ENCODE peak calls at places on chromosomes 13 and 19, in five cellular contexts. U is right lobe of liver, N is pancreas, K is BE2C, V is adipocyte. Z is an unnamed sample. For H3K36me3, the result is how much of the 10 kb centered on the place peaks cover.

GRCh38 chr19:35347930-35348298 is 212 bp downstream of the FFAR1 start:
- DNase-seq in K (no peak), N (no peak), U (no peak), V (no peak), Z (no peak)

GRCh38 chr13:53848546-53848945 is 819.9 kb downstream of the OLFM4 start:
- DNase-seq in V (no peak), N (no peak), K (no peak), U (no peak), Z (no peak)

GRCh38 chr13:84352946-84353345 is 470.7 kb upstream of the SLITRK1 start:
- DNase-seq in V (peak), K (no peak), N (no peak), U (no peak), Z (no peak)

GRCh38 chr13:23966691-23967615 is 69.7 kb upstream of the C1QTNF9B start:
- DNase-seq in K (no peak), N (no peak), U (no peak), V (peak), Z (no peak)

GRCh38 chr19:17411801-17412200 is 6.4 kb upstream of the BST2 start:
- DNase-seq in U (no peak), K (no peak), V (no peak), N (no peak), Z (no peak)

GRCh38 chr19:5205388-5205787 is 135.2 kb downstream of the PTPRS start:
- DNase-seq in K (no peak), V (no peak), N (no peak), U (no peak), Z (no peak)

GRCh38 chr19:27905074-27905473 is 1307.9 kb downstream of the UQCRFS1 start:
- DNase-seq in V (no peak), K (no peak), U (no peak), N (no peak), Z (no peak)

GRCh38 chr19:15629003-15629880 is 11.5 kb upstream of the CYP4F3 start:
- DNase-seq in U (peak), K (peak), V (peak), N (peak), Z (peak)

GRCh38 chr19:12800873-12801465 is 631 bp downstream of the PRDX2 start:
- DNase-seq in U (peak), N (peak), V (peak), K (no peak), Z (peak)

GRCh38 chr13:114313061-114313860 is 1.0 kb upstream of the CHAMP1 start:
- DNase-seq in U (peak), K (no peak), V (no peak), N (no peak), Z (no peak)

GRCh38 chr13:33009019-33009418 is 7.2 kb upstream of the KL start:
- DNase-seq in N (no peak), K (no peak), U (no peak), V (peak), Z (no peak)

GRCh38 chr13:107210216-107211010 is 642.5 kb upstream of the ARGLU1 start:
- DNase-seq in K (no peak), U (no peak), V (peak), N (no peak), Z (no peak)

GRCh38 chr13:26629260-26629659 is 71.8 kb downstream of the WASF3 start:
- DNase-seq in V (no peak), K (peak), U (no peak), N (no peak), Z (no peak)

GRCh38 chr19:6034512-6034911 is 56.6 kb upstream of the RANBP3 start:
- DNase-seq in V (no peak), N (no peak), K (no peak), U (no peak), Z (no peak)

GRCh38 chr19:2569596-2570465 is 93.9 kb downstream of the GADD45B start:
- DNase-seq in U (no peak), K (no peak), N (no peak), V (no peak), Z (peak)

GRCh38 chr13:34290661-34291060 is 472.7 kb downstream of the RFC3 start:
- DNase-seq in N (no peak), V (no peak), U (no peak), K (no peak), Z (no peak)

GRCh38 chr13:92407858-92408257 is 818.7 kb upstream of the GPC6 start:
- DNase-seq in U (no peak), N (no peak), K (no peak), V (no peak), Z (no peak)

GRCh38 chr13:30881931-30882899 is 23.9 kb upstream of the MEDAG start:
- DNase-seq in N (no peak), K (no peak), U (no peak), V (no peak), Z (no peak)

GRCh38 chr19:33767898-33768413 is 28.7 kb upstream of the KCTD15 start:
- DNase-seq in K (no peak), N (no peak), V (peak), U (no peak), Z (no peak)

GRCh38 chr13:90803210-90803609 is 544.3 kb upstream of the MIR17HG start:
- DNase-seq in U (no peak), K (no peak), N (no peak), V (no peak), Z (no peak)

GRCh38 chr13:59343993-59344780 is 819.5 kb downstream of the DIAPH3 start:
- DNase-seq in K (peak), N (peak), U (no peak), V (no peak), Z (no peak)

GRCh38 chr13:99421758-99422555 is 79.3 kb upstream of the TM9SF2 start:
- DNase-seq in N (no peak), V (no peak), U (no peak), K (no peak), Z (no peak)

GRCh38 chr13:75480691-75481175 is 1.2 kb downstream of the TBC1D4 start:
- DNase-seq in U (peak), N (peak), V (peak), K (peak), Z (peak)

GRCh38 chr13:79869326-79869725 is 388.4 kb downstream of the NDFIP2 start:
- DNase-seq in K (no peak), V (no peak), N (peak), U (no peak), Z (no peak)

GRCh38 chr13:31431722-31432137 is 232.0 kb downstream of the B3GLCT start:
- DNase-seq in K (peak), N (no peak), V (peak), U (peak), Z (no peak)

GRCh38 chr19:38725469-38726283 is 18.6 kb downstream of the CAPN12 start:
- DNase-seq in U (no peak), V (no peak), K (no peak), N (no peak), Z (no peak)
- H3K36me3 ChIP-seq in U (under half), V (half or more), K (half or more), N (under half), Z (under half)

GRCh38 chr13:42055500-42056085 is 7.1 kb downstream of the DGKH start:
- DNase-seq in N (no peak), K (no peak), V (no peak), U (no peak), Z (no peak)
- H3K36me3 ChIP-seq in N (under half), K (under half), V (under half), U (under half), Z (under half)

GRCh38 chr19:41307954-41308449 is 2.0 kb upstream of the CCDC97 start:
- DNase-seq in N (no peak), K (no peak), V (no peak), U (no peak), Z (no peak)
- H3K36me3 ChIP-seq in N (under half), K (under half), V (half or more), U (under half), Z (under half)

GRCh38 chr19:1104452-1105216 is 840 bp downstream of the GPX4 start:
- DNase-seq in V (peak), N (peak), U (peak), K (peak), Z (peak)

GRCh38 chr19:1106841-1107654 is 3.3 kb downstream of the GPX4 start:
- DNase-seq in V (peak), K (no peak), U (no peak), N (no peak), Z (peak)

GRCh38 chr19:1107655-1108261 is 4.0 kb downstream of the GPX4 start:
- DNase-seq in N (no peak), K (no peak), V (peak), U (no peak), Z (no peak)

GRCh38 chr19:1105217-1105872 is 1.6 kb downstream of the GPX4 start:
- DNase-seq in K (no peak), V (peak), N (no peak), U (no peak), Z (no peak)

GRCh38 chr19:1105873-1106840 is 2.4 kb downstream of the GPX4 start:
- DNase-seq in U (no peak), V (peak), N (no peak), K (no peak), Z (peak)
- H3K36me3 ChIP-seq in U (under half), V (under half), N (under half), K (under half), Z (under half)

DNA sequence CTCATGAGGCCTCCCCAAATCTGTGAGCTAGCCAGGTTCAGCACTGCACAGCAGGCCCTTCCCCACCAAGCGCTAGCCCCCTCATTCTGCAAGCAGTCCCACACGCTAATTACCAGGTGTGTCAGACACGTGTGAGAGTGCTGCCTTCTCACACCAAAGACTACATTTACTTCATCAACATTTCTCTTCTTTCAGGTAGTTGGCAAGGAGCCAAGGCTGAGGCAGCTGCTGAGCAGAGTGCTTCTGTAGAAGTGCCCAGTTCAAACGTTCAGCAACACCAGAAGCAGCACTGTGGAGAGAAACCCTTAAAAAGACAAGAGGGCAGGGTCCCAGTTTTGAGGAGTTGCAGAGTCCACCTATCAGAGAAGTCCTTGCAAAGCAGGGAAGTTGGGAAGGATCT is 6.4 kb downstream of the ZNF773 start:
- DNase-seq in K (no peak), N (no peak), U (no peak), V (no peak), Z (no peak)
- H3K36me3 ChIP-seq in K (under half), N (under half), U (under half), V (half or more), Z (under half)

DNA sequence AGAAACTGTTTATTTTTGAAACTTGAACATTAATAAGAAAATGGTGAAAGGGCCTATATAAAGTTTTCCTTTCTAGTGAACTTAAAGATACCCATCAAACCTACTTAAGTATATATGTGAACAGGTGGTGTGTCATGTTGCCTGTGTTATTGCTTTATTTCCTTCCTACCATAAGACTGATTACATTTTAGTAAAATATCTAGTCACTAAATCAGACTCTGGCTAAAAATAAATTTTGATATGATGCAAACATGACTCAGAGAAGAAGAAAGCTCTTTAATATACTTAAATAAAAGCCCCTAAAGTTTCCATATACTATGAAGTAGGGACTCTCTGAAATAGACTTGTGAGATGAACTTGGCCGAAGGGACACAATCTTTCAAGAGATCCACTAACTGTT is 35.1 kb upstream of the FBXL3 start:
- DNase-seq in N (no peak), V (peak), U (no peak), K (no peak), Z (no peak)
- H3K36me3 ChIP-seq in N (under half), V (half or more), U (under half), K (half or more), Z (under half)

DNA sequence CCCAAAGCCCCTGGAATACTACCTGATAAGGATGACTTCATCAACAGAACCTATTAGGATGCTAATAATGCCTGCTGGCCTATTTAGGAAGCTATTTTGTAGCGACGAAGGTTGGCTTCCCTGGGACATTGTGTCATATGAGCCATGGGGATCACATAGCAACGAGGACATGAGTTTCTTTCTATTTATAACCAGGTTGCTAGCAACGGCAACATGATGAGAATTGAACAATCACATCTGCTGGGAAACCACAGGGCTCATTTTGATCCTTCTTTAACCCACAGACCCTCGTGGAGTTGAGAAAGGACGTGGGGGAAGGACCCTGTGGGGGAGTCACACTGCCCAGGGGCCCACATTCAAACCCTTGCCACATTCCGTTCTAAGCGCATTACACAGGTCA is 172.2 kb downstream of the COL4A1 start:
- DNase-seq in U (no peak), V (no peak), N (no peak), K (no peak), Z (no peak)
- H3K36me3 ChIP-seq in U (under half), V (under half), N (under half), K (under half), Z (under half)

Z was measured in ovary.